ENCODE peak calls at places on chromosomes 1 and 21, in five cellular contexts. One of them, this sample, is unnamed.

GRCh38 chr1:239456788-239457187 is 70.4 kb downstream of the CHRM3 start:
- DNase-seq in adipocyte: no peak
- DNase-seq in body of pancreas: no peak
- DNase-seq in Caco-2: peak; percentile 12
- DNase-seq in spleen: no peak
- DNase-seq in this sample: no peak

GRCh38 chr1:41387667-41388091 is 26.4 kb downstream of the FOXO6 start:
- DNase-seq in adipocyte: peak; percentile 78
- DNase-seq in spleen: no peak
- DNase-seq in Caco-2: peak; percentile 46
- DNase-seq in body of pancreas: peak; percentile 90
- DNase-seq in this sample: peak; percentile 83

GRCh38 chr21:22961248-22961647 is 1963.0 kb downstream of the NCAM2 start:
- DNase-seq in Caco-2: no peak
- DNase-seq in spleen: no peak
- DNase-seq in adipocyte: no peak
- DNase-seq in body of pancreas: no peak
- DNase-seq in this sample: no peak

GRCh38 chr1:3590951-3591865 is 20.1 kb downstream of the MEGF6 start:
- DNase-seq in adipocyte: no peak
- DNase-seq in Caco-2: no peak
- DNase-seq in body of pancreas: no peak
- DNase-seq in spleen: no peak
- DNase-seq in this sample: no peak

GRCh38 chr1:46039571-46040052 is 92.8 kb downstream of the PIK3R3 start:
- DNase-seq in adipocyte: peak; percentile 46
- DNase-seq in body of pancreas: peak; percentile 35
- DNase-seq in spleen: no peak
- DNase-seq in Caco-2: no peak
- DNase-seq in this sample: peak; percentile 58

GRCh38 chr1:205949753-205950152 is 6.5 kb upstream of the SLC26A9 start:
- DNase-seq in adipocyte: no peak
- DNase-seq in Caco-2: no peak
- DNase-seq in spleen: no peak
- DNase-seq in body of pancreas: peak; percentile 53
- DNase-seq in this sample: no peak

GRCh38 chr1:234532511-234532922 is 53.5 kb upstream of the TARBP1 start:
- DNase-seq in adipocyte: peak; percentile 24
- DNase-seq in Caco-2: no peak
- DNase-seq in body of pancreas: peak; percentile 94
- DNase-seq in spleen: no peak
- DNase-seq in this sample: peak; percentile 59

GRCh38 chr21:28832013-28832714 is 160.5 kb downstream of the LTN1 start:
- DNase-seq in adipocyte: no peak
- DNase-seq in Caco-2: no peak
- DNase-seq in body of pancreas: no peak
- DNase-seq in spleen: no peak
- DNase-seq in this sample: peak; percentile 15

GRCh38 chr1:119160851-119161250 is 20.4 kb upstream of the WARS2 start:
- DNase-seq in body of pancreas: no peak
- DNase-seq in spleen: no peak
- DNase-seq in adipocyte: peak; percentile 84
- DNase-seq in Caco-2: no peak
- DNase-seq in this sample: peak; percentile 82

GRCh38 chr1:240608707-240609106 is 3.2 kb downstream of the GREM2 start:
- DNase-seq in body of pancreas: no peak
- DNase-seq in Caco-2: peak; percentile 20
- DNase-seq in spleen: no peak
- DNase-seq in adipocyte: peak; percentile 35
- DNase-seq in this sample: no peak

GRCh38 chr1:84672080-84672735 is 18.1 kb downstream of the SSX2IP start:
- DNase-seq in Caco-2: no peak
- DNase-seq in spleen: no peak
- DNase-seq in body of pancreas: no peak
- DNase-seq in adipocyte: no peak
- DNase-seq in this sample: no peak

GRCh38 chr1:85315789-85316188 is 39.4 kb upstream of the BCL10 start:
- DNase-seq in adipocyte: no peak
- DNase-seq in body of pancreas: no peak
- DNase-seq in Caco-2: no peak
- DNase-seq in spleen: no peak
- DNase-seq in this sample: peak; percentile 37

GRCh38 chr1:17768651-17769241 is 13.6 kb downstream of the ACTL8 start:
- DNase-seq in Caco-2: no peak
- DNase-seq in adipocyte: peak; percentile 51
- DNase-seq in body of pancreas: peak; percentile 54
- DNase-seq in spleen: no peak
- DNase-seq in this sample: peak; percentile 84

GRCh38 chr1:50438945-50439344 is 15.7 kb upstream of the DMRTA2 start:
- DNase-seq in adipocyte: no peak
- DNase-seq in spleen: no peak
- DNase-seq in body of pancreas: no peak
- DNase-seq in Caco-2: no peak
- DNase-seq in this sample: no peak
- H3K4me3 ChIP-seq in adipocyte: no peak overlapping the region
- H3K4me3 ChIP-seq in spleen: no peak overlapping the region
- H3K4me3 ChIP-seq in body of pancreas: no peak overlapping the region
- H3K4me3 ChIP-seq in Caco-2: no peak overlapping the region
- H3K4me3 ChIP-seq in this sample: no peak overlapping the region

GRCh38 chr1:220701974-220702373 is 11.8 kb downstream of the C1orf115 start:
- DNase-seq in body of pancreas: no peak
- DNase-seq in spleen: no peak
- DNase-seq in adipocyte: no peak
- DNase-seq in Caco-2: no peak
- DNase-seq in this sample: no peak
- H3K4me3 ChIP-seq in body of pancreas: no peak overlapping the region
- H3K4me3 ChIP-seq in spleen: no peak overlapping the region
- H3K4me3 ChIP-seq in adipocyte: no peak overlapping the region
- H3K4me3 ChIP-seq in Caco-2: no peak overlapping the region
- H3K4me3 ChIP-seq in this sample: no peak overlapping the region

GRCh38 chr1:36400825-36401601 is 3.3 kb upstream of the LSM10 start:
- DNase-seq in adipocyte: no peak
- DNase-seq in Caco-2: no peak
- DNase-seq in body of pancreas: peak; percentile 75
- DNase-seq in spleen: peak; percentile 94
- DNase-seq in this sample: peak; percentile 76
- H3K4me3 ChIP-seq in adipocyte: peak overlapping the region; percentile 86
- H3K4me3 ChIP-seq in Caco-2: no peak overlapping the region
- H3K4me3 ChIP-seq in body of pancreas: no peak overlapping the region
- H3K4me3 ChIP-seq in spleen: peak overlapping the region; percentile 27
- H3K4me3 ChIP-seq in this sample: peak overlapping the region; percentile 54

DNA sequence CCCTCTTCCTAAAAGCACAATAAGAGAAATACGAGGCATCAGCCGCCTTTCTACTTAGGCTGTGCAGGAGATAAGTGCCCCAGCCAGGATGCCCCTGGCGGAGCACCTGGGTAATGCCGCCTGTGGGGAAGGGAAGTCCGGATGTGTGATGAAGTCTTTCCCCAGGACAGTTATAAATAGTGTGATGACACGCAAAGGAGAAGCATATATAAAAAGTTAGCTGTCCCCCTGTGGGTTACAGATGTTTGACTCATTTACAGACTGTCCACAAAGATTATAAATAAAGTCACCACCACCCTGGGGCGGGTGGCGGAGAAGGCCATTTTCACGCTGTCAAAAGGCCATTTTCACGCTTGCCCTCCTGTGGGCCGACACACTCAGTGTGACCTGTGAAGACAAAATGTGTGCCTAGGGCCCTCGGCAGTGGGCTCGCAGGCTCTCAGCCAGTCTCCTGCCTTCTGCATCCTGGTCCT is 6.3 kb downstream of the KCNN3 start:
- DNase-seq in Caco-2: peak; percentile 57
- DNase-seq in adipocyte: no peak
- DNase-seq in body of pancreas: no peak
- DNase-seq in spleen: no peak
- DNase-seq in this sample: no peak
- H3K4me3 ChIP-seq in Caco-2: no peak overlapping the region
- H3K4me3 ChIP-seq in adipocyte: no peak overlapping the region
- H3K4me3 ChIP-seq in body of pancreas: no peak overlapping the region
- H3K4me3 ChIP-seq in spleen: no peak overlapping the region
- H3K4me3 ChIP-seq in this sample: no peak overlapping the region

DNA sequence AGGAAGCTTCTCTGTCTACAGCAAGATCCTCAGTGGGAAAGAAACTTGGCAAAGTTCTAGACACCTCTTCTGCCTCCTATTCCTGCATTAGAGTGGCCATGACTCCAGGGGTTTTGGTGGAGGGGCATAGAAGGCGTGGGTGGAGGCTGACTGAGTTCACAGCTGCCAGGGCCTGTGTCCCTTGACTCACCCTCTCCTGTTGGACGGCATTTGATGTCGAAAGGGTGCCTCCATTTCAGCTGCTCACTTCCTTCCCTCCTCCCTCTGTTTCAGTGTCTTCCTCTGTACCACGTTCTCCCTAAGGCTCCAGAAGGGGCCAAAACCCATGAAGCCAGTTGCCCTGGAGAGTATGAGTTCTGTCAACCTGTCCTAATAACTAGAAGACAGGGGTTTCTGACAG is 637 bp downstream of the TMEM79 start:
- DNase-seq in spleen: peak; percentile 44
- DNase-seq in body of pancreas: no peak
- DNase-seq in Caco-2: no peak
- DNase-seq in adipocyte: no peak
- DNase-seq in this sample: no peak
- H3K4me3 ChIP-seq in spleen: no peak overlapping the region
- H3K4me3 ChIP-seq in body of pancreas: no peak overlapping the region
- H3K4me3 ChIP-seq in Caco-2: peak overlapping the region; percentile 48
- H3K4me3 ChIP-seq in adipocyte: no peak overlapping the region
- H3K4me3 ChIP-seq in this sample: no peak overlapping the region

GRCh38 chr1:165896277-165896676 is 68.9 kb downstream of the UCK2 start:
- DNase-seq in spleen: no peak
- DNase-seq in body of pancreas: no peak
- DNase-seq in adipocyte: peak; percentile 92
- DNase-seq in Caco-2: no peak
- DNase-seq in this sample: peak; percentile 85

GRCh38 chr1:165893507-165893906 is 66.1 kb downstream of the UCK2 start:
- DNase-seq in Caco-2: no peak
- DNase-seq in spleen: no peak
- DNase-seq in adipocyte: no peak
- DNase-seq in body of pancreas: no peak
- DNase-seq in this sample: no peak

GRCh38 chr1:165894591-165894990 is 67.2 kb downstream of the UCK2 start:
- DNase-seq in Caco-2: no peak
- DNase-seq in adipocyte: no peak
- DNase-seq in spleen: no peak
- DNase-seq in body of pancreas: no peak
- DNase-seq in this sample: no peak

GRCh38 chr1:165897326-165898303 is 70.2 kb downstream of the UCK2 start:
- DNase-seq in body of pancreas: no peak
- DNase-seq in adipocyte: peak; percentile 84
- DNase-seq in spleen: no peak
- DNase-seq in Caco-2: no peak
- DNase-seq in this sample: peak; percentile 54

GRCh38 chr1:165895451-165895871 is 68.0 kb downstream of the UCK2 start:
- DNase-seq in spleen: no peak
- DNase-seq in body of pancreas: no peak
- DNase-seq in adipocyte: peak; percentile 58
- DNase-seq in Caco-2: no peak
- DNase-seq in this sample: peak; percentile 60
- H3K4me3 ChIP-seq in spleen: no peak overlapping the region
- H3K4me3 ChIP-seq in body of pancreas: no peak overlapping the region
- H3K4me3 ChIP-seq in adipocyte: no peak overlapping the region
- H3K4me3 ChIP-seq in Caco-2: no peak overlapping the region
- H3K4me3 ChIP-seq in this sample: no peak overlapping the region